ENCODE peak calls at places on chromosomes 1 and 21, in ten cellular contexts. One of them, this sample, is unnamed.
A peak's percentile ranks its signal among the peaks of the same experiment; 100 is the strongest.

GRCh38 chr1:220705782-220706181 is 15.6 kb downstream of the C1orf115 start:
- DNase-seq in heart right ventricle: no peak
- DNase-seq in colonic mucosa: no peak
- DNase-seq in astrocyte of the spinal cord: no peak
- DNase-seq in hepatocyte: no peak
- DNase-seq in lower lobe of right lung: no peak
- DNase-seq in CD8-positive, alpha-beta T cell: no peak
- DNase-seq in GM23338: no peak
- DNase-seq in cardiac muscle cell: no peak
- DNase-seq in GM12865: no peak
- DNase-seq in this sample: no peak

GRCh38 chr1:198298653-198299052 is 141.9 kb downstream of the NEK7 start:
- DNase-seq in heart right ventricle: no peak
- DNase-seq in colonic mucosa: no peak
- DNase-seq in cardiac muscle cell: no peak
- DNase-seq in GM12865: no peak
- DNase-seq in CD8-positive, alpha-beta T cell: no peak
- DNase-seq in astrocyte of the spinal cord: no peak
- DNase-seq in lower lobe of right lung: no peak
- DNase-seq in hepatocyte: no peak
- DNase-seq in GM23338: peak; percentile 71
- DNase-seq in this sample: no peak

GRCh38 chr21:38386967-38387366 is 111.3 kb downstream of the ERG start:
- DNase-seq in hepatocyte: peak; percentile 24
- DNase-seq in GM23338: no peak
- DNase-seq in CD8-positive, alpha-beta T cell: no peak
- DNase-seq in astrocyte of the spinal cord: peak; percentile 12
- DNase-seq in heart right ventricle: no peak
- DNase-seq in lower lobe of right lung: no peak
- DNase-seq in cardiac muscle cell: no peak
- DNase-seq in colonic mucosa: no peak
- DNase-seq in GM12865: no peak
- DNase-seq in this sample: no peak

GRCh38 chr1:30312226-30312625 is 411.2 kb downstream of the MATN1 start:
- DNase-seq in GM12865: no peak
- DNase-seq in cardiac muscle cell: no peak
- DNase-seq in CD8-positive, alpha-beta T cell: no peak
- DNase-seq in colonic mucosa: no peak
- DNase-seq in heart right ventricle: no peak
- DNase-seq in lower lobe of right lung: no peak
- DNase-seq in GM23338: no peak
- DNase-seq in astrocyte of the spinal cord: no peak
- DNase-seq in hepatocyte: no peak
- DNase-seq in this sample: no peak

GRCh38 chr1:19029191-19030085 is 73.0 kb upstream of the IFFO2 start:
- DNase-seq in astrocyte of the spinal cord: no peak
- DNase-seq in colonic mucosa: peak; percentile 18
- DNase-seq in cardiac muscle cell: peak; percentile 37
- DNase-seq in lower lobe of right lung: no peak
- DNase-seq in hepatocyte: no peak
- DNase-seq in GM12865: no peak
- DNase-seq in GM23338: no peak
- DNase-seq in heart right ventricle: no peak
- DNase-seq in CD8-positive, alpha-beta T cell: no peak
- DNase-seq in this sample: no peak

GRCh38 chr1:226580625-226581270 is 32.2 kb downstream of the STUM start:
- DNase-seq in cardiac muscle cell: no peak
- DNase-seq in GM12865: no peak
- DNase-seq in heart right ventricle: no peak
- DNase-seq in colonic mucosa: no peak
- DNase-seq in astrocyte of the spinal cord: no peak
- DNase-seq in lower lobe of right lung: no peak
- DNase-seq in GM23338: no peak
- DNase-seq in CD8-positive, alpha-beta T cell: no peak
- DNase-seq in hepatocyte: no peak
- DNase-seq in this sample: no peak

GRCh38 chr1:214494706-214495105 is 56.7 kb downstream of the PTPN14 start:
- DNase-seq in CD8-positive, alpha-beta T cell: no peak
- DNase-seq in hepatocyte: peak; percentile 29
- DNase-seq in cardiac muscle cell: no peak
- DNase-seq in lower lobe of right lung: no peak
- DNase-seq in colonic mucosa: no peak
- DNase-seq in heart right ventricle: no peak
- DNase-seq in astrocyte of the spinal cord: peak; percentile 45
- DNase-seq in GM23338: no peak
- DNase-seq in GM12865: no peak
- DNase-seq in this sample: no peak

GRCh38 chr1:12601690-12602632 is 16.0 kb downstream of the DHRS3 start:
- DNase-seq in heart right ventricle: peak; percentile 68
- DNase-seq in GM23338: peak; percentile 64
- DNase-seq in astrocyte of the spinal cord: peak; percentile 96
- DNase-seq in colonic mucosa: peak; percentile 32
- DNase-seq in GM12865: no peak
- DNase-seq in lower lobe of right lung: no peak
- DNase-seq in hepatocyte: peak; percentile 56
- DNase-seq in CD8-positive, alpha-beta T cell: no peak
- DNase-seq in cardiac muscle cell: peak; percentile 97
- DNase-seq in this sample: no peak

DNA sequence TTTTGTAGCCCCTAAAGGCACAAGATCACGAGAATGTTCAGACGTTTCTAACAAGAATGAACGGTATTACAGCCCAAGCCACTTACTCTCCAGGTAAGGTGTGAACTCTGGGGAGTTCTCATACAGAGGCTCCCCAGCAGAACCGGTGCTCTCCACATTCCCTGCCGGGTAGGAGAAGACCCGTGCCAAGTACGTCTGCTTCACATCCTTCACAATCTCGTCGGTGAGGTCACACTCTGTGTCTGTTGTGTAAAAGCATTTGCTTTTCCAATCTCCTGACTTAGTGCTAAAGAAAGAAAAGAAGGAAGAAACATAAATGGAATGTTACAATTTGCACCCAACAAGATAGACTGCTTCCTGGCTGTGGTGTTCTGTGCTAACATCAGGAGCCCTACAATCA is 5.7 kb downstream of the F3 start:
- DNase-seq in cardiac muscle cell: peak; percentile 51
- DNase-seq in GM12865: no peak
- DNase-seq in CD8-positive, alpha-beta T cell: no peak
- DNase-seq in heart right ventricle: no peak
- DNase-seq in astrocyte of the spinal cord: no peak
- DNase-seq in colonic mucosa: no peak
- DNase-seq in lower lobe of right lung: no peak
- DNase-seq in GM23338: no peak
- DNase-seq in hepatocyte: no peak
- DNase-seq in this sample: no peak
- H3K4me3 ChIP-seq in cardiac muscle cell: no peak overlapping the region
- H3K4me3 ChIP-seq in GM12865: no peak overlapping the region
- H3K4me3 ChIP-seq in CD8-positive, alpha-beta T cell: no peak overlapping the region
- H3K4me3 ChIP-seq in heart right ventricle: no peak overlapping the region
- H3K4me3 ChIP-seq in astrocyte of the spinal cord: no peak overlapping the region
- H3K4me3 ChIP-seq in colonic mucosa: no peak overlapping the region
- H3K4me3 ChIP-seq in lower lobe of right lung: no peak overlapping the region
- H3K4me3 ChIP-seq in GM23338: no peak overlapping the region
- H3K4me3 ChIP-seq in hepatocyte: no peak overlapping the region
- H3K4me3 ChIP-seq in this sample: no peak overlapping the region

DNA sequence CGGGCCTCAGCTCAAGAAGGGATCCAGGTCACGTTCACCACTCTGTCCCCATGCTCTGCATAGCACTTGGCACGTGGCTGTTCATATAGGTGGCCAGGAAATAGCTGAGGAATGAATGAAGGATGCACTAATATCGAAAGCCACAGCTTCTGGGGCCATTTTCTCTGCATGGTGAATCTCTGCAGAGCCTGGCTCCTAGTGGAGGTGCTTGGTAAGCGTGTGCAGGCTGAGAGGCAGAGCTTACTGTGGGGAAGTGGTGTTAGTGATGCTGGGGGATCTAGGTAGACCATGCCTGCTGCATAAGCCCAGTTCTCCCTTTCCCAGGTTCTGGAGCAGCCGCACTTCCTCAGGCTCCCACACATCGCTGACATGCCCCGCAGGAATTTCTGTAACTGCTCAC is 8.3 kb downstream of the CSRP1 start:
- DNase-seq in astrocyte of the spinal cord: no peak
- DNase-seq in GM12865: no peak
- DNase-seq in cardiac muscle cell: no peak
- DNase-seq in GM23338: no peak
- DNase-seq in hepatocyte: no peak
- DNase-seq in lower lobe of right lung: no peak
- DNase-seq in heart right ventricle: no peak
- DNase-seq in colonic mucosa: no peak
- DNase-seq in CD8-positive, alpha-beta T cell: no peak
- DNase-seq in this sample: no peak
- TF ChIP-seq CTCF in astrocyte of the spinal cord: no peak
- TF ChIP-seq CTCF in GM12865: no peak
- TF ChIP-seq CTCF in cardiac muscle cell: peak; percentile 6
- TF ChIP-seq CTCF in GM23338: no peak
- TF ChIP-seq CTCF in hepatocyte: no peak
- TF ChIP-seq CTCF in lower lobe of right lung: no peak
- TF ChIP-seq CTCF in heart right ventricle: no peak
- TF ChIP-seq CTCF in colonic mucosa: no peak
- TF ChIP-seq CTCF in CD8-positive, alpha-beta T cell: no peak
- TF ChIP-seq CTCF in this sample: no peak

DNA sequence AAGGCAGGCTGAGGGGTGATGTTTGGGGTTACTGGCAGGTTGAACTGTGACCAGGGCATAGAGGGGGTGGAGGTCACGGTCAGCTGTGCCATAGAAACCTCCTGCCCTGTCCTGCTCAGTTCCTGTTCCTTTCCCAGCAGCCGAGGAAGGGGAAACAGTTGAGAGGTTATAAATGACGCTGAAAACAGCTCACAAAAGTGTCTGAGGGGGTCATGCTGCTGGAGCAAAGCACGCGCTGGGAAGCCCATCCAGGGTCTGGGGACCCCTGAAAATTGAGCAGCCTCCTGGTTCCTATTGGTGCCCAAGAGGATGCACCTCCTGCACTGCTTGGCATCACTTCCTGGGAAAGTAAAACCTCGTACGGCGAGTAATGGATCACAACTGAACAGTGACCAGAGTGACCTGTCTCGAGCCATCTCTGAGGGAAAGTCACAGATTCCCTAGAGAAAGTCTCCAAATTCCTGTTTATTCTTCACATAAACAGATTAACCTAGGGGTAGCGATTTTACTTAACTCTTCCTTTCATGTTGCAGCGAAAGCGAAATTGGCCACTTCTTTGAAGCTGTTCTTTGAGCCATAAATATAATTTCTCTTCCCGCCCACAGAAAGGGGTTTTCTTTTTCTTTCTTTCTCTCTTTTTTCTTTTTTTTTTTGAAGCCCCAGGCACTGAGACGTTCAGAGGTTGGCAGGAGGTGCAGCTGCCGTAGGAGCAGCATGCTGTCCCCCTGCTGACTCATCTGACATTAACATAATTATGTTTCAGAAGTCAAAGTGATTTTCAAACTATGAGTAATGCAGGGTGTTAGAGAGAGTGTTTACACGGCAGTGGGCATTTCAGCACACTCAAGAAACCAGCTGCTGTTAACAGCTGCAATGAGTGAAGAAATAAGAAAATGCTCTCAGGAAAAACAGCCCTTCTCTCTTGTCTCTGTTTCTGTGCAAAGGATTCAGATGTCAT is 41.8 kb upstream of the ATF3 start:
- DNase-seq in CD8-positive, alpha-beta T cell: peak; percentile 58
- DNase-seq in lower lobe of right lung: no peak
- DNase-seq in GM23338: no peak
- DNase-seq in cardiac muscle cell: peak; percentile 69
- DNase-seq in astrocyte of the spinal cord: peak; percentile 78
- DNase-seq in heart right ventricle: peak; percentile 39
- DNase-seq in GM12865: peak; percentile 94
- DNase-seq in colonic mucosa: peak; percentile 60
- DNase-seq in hepatocyte: peak; percentile 80
- DNase-seq in this sample: no peak
- H3K4me3 ChIP-seq in CD8-positive, alpha-beta T cell: peak overlapping the region; percentile 59
- H3K4me3 ChIP-seq in lower lobe of right lung: peak overlapping the region; percentile 55
- H3K4me3 ChIP-seq in GM23338: no peak overlapping the region
- H3K4me3 ChIP-seq in cardiac muscle cell: no peak overlapping the region
- H3K4me3 ChIP-seq in astrocyte of the spinal cord: peak overlapping the region; percentile 41
- H3K4me3 ChIP-seq in heart right ventricle: peak overlapping the region; percentile 5
- H3K4me3 ChIP-seq in GM12865: peak overlapping the region; percentile 62
- H3K4me3 ChIP-seq in colonic mucosa: peak overlapping the region; percentile 29
- H3K4me3 ChIP-seq in hepatocyte: peak overlapping the region; percentile 17
- H3K4me3 ChIP-seq in this sample: peak overlapping the region; percentile 61

GRCh38 chr1:204380293-204380831 is 20.6 kb upstream of the PLEKHA6 start:
- DNase-seq in astrocyte of the spinal cord: no peak
- DNase-seq in cardiac muscle cell: no peak
- DNase-seq in heart right ventricle: no peak
- DNase-seq in colonic mucosa: no peak
- DNase-seq in GM12865: no peak
- DNase-seq in lower lobe of right lung: no peak
- DNase-seq in CD8-positive, alpha-beta T cell: no peak
- DNase-seq in hepatocyte: no peak
- DNase-seq in GM23338: no peak
- DNase-seq in this sample: no peak

GRCh38 chr1:204382714-204383083 is 23.0 kb upstream of the PLEKHA6 start:
- DNase-seq in GM23338: no peak
- DNase-seq in CD8-positive, alpha-beta T cell: no peak
- DNase-seq in astrocyte of the spinal cord: no peak
- DNase-seq in lower lobe of right lung: no peak
- DNase-seq in colonic mucosa: no peak
- DNase-seq in hepatocyte: no peak
- DNase-seq in cardiac muscle cell: no peak
- DNase-seq in heart right ventricle: no peak
- DNase-seq in GM12865: no peak
- DNase-seq in this sample: no peak

GRCh38 chr1:204384636-204385354 is 25.1 kb upstream of the PLEKHA6 start:
- DNase-seq in astrocyte of the spinal cord: peak; percentile 29
- DNase-seq in hepatocyte: no peak
- DNase-seq in GM12865: no peak
- DNase-seq in lower lobe of right lung: no peak
- DNase-seq in CD8-positive, alpha-beta T cell: no peak
- DNase-seq in GM23338: no peak
- DNase-seq in colonic mucosa: no peak
- DNase-seq in heart right ventricle: peak; percentile 30
- DNase-seq in cardiac muscle cell: peak; percentile 62
- DNase-seq in this sample: no peak

GRCh38 chr1:204377800-204378608 is 18.3 kb upstream of the PLEKHA6 start:
- DNase-seq in hepatocyte: peak; percentile 76
- DNase-seq in GM23338: peak; percentile 83
- DNase-seq in cardiac muscle cell: no peak
- DNase-seq in astrocyte of the spinal cord: no peak
- DNase-seq in CD8-positive, alpha-beta T cell: peak; percentile 49
- DNase-seq in lower lobe of right lung: peak; percentile 73
- DNase-seq in colonic mucosa: peak; percentile 83
- DNase-seq in heart right ventricle: no peak
- DNase-seq in GM12865: peak; percentile 27
- DNase-seq in this sample: no peak

DNA sequence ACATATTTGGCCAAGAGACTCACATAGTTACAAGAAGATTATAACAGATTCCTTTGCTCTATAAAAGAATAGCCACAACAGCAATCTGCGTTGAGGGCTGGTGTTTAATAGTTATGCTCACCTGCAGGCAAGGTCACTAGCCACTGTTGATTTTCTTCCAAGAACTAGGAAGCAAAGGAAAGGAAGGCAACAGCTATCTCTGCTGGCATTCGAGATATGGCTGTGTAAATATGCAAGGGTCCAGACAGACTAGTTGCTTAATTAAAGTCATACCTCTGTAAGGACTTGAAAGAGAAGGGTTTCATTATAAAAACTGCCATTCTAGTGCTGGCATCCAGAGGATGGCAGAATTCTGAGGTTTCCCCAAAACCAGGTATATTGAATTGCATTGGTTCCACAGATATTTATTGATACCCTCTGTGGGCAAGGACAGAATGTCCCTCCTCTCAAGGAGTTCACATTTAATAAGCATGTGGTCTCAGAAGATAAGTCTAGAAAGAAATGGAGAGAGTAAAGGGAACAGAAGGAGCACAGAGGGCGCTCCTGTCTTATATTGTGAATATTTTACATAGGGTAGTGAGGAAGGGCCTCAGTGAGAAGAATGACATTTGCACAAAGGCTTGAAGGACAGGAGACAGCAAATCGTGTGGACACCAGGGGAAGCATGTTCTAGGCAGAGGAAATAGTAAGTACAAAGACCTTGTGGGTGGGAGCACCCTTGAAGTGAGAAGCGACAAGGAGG is 23.6 kb upstream of the PLEKHA6 start:
- DNase-seq in colonic mucosa: no peak
- DNase-seq in GM12865: no peak
- DNase-seq in cardiac muscle cell: no peak
- DNase-seq in GM23338: no peak
- DNase-seq in CD8-positive, alpha-beta T cell: no peak
- DNase-seq in heart right ventricle: no peak
- DNase-seq in astrocyte of the spinal cord: no peak
- DNase-seq in hepatocyte: no peak
- DNase-seq in lower lobe of right lung: no peak
- DNase-seq in this sample: no peak
- TF ChIP-seq CTCF in colonic mucosa: no peak
- TF ChIP-seq CTCF in GM12865: no peak
- TF ChIP-seq CTCF in cardiac muscle cell: no peak
- TF ChIP-seq CTCF in GM23338: peak; percentile 24
- TF ChIP-seq CTCF in CD8-positive, alpha-beta T cell: no peak
- TF ChIP-seq CTCF in heart right ventricle: no peak
- TF ChIP-seq CTCF in astrocyte of the spinal cord: no peak
- TF ChIP-seq CTCF in hepatocyte: no peak
- TF ChIP-seq CTCF in lower lobe of right lung: no peak
- TF ChIP-seq CTCF in this sample: no peak

This sample was measured in AG04449.